ENCODE peak calls at places on chromosome 19, in eight cellular contexts. G, Y, I, N, M, R, E and X are unnamed samples.

GRCh38 chr19:18408053-18408476 is 10.6 kb upstream of the LRRC25 start:
- DNase-seq in R (peak; percentile 83), E (no peak), N (no peak), Y (no peak), M (peak; percentile 80), I (no peak), G (no peak), X (no peak)

GRCh38 chr19:4304509-4305252 is at the start of gene FSD1:
- DNase-seq in M (no peak), I (peak; percentile 47), G (no peak), R (peak; percentile 100), E (peak; percentile 62), N (no peak), Y (peak; percentile 86), X (no peak)

GRCh38 chr19:42601811-42602443 is 7.2 kb upstream of the CEACAM8 start:
- DNase-seq in M (no peak), I (peak; percentile 50), R (peak; percentile 34), E (no peak), Y (peak; percentile 49), G (no peak), N (peak; percentile 28), X (no peak)

GRCh38 chr19:2260341-2260751 is 4.1 kb upstream of the JSRP1 start:
- DNase-seq in N (no peak), I (no peak), M (no peak), R (no peak), G (no peak), Y (no peak), E (no peak), X (no peak)

GRCh38 chr19:5588906-5589676 is 21.3 kb upstream of the TINCR start:
- DNase-seq in M (no peak), I (no peak), E (no peak), R (peak; percentile 59), N (no peak), Y (no peak), G (no peak), X (no peak)

GRCh38 chr19:10142701-10143375 is 23.1 kb upstream of the EIF3G start:
- DNase-seq in I (no peak), R (no peak), E (peak; percentile 67), Y (no peak), G (no peak), M (peak; percentile 79), N (no peak), X (no peak)

GRCh38 chr19:12885749-12886706 is 973 bp downstream of the KLF1 start:
- DNase-seq in G (no peak), E (no peak), R (peak; percentile 84), N (no peak), Y (no peak), I (peak; percentile 16), M (no peak), X (no peak)

GRCh38 chr19:32649751-32650150 is 25.2 kb downstream of the ANKRD27 start:
- DNase-seq in N (no peak), M (no peak), R (peak; percentile 8), I (no peak), Y (no peak), G (no peak), E (no peak), X (no peak)

GRCh38 chr19:12603714-12604113 is 6.9 kb downstream of the ZNF490 start:
- DNase-seq in G (no peak), M (no peak), I (no peak), R (no peak), Y (no peak), N (no peak), E (peak; percentile 52), X (no peak)

DNA sequence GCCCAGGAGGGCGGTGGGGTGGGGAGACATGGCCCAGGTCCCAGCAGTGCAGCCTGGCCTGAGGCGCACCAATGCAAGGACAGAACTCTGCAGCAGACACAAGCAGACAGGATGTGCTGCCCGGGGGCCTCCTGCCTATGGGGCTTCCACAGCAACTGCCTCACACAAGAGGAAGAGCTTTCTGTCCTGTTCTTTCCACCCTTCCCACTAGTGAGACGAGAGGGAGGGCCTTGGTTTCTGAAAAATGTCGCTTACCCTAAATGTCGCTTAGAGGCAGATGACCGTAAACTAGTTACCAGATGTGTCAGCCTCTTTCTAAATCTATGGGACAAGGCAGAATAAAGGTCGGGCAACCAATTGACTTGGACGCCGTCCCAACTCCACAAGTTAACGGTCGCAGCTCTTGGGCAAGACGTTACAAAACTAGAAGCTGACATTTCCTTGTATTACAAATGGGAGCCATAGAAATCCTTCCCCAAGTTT is at the start of gene LAIR1:
- DNase-seq in M (peak; percentile 76), N (no peak), I (no peak), G (no peak), E (peak; percentile 58), Y (no peak), R (no peak), X (peak; percentile 18)
- H3K4me3 ChIP-seq in M (peak within 1 kb of the TSS; percentile 40), N (no peak within 1 kb of the TSS), I (no peak within 1 kb of the TSS), G (no peak within 1 kb of the TSS), E (peak within 1 kb of the TSS; percentile 75), Y (no peak within 1 kb of the TSS), R (no peak within 1 kb of the TSS), X (no peak within 1 kb of the TSS)

GRCh38 chr19:31261651-31262331 is 87.4 kb downstream of the TSHZ3 start:
- DNase-seq in R (no peak), E (no peak), G (no peak), N (no peak), I (peak; percentile 9), M (no peak), Y (no peak), X (no peak)
- H3K4me3 ChIP-seq in R (no peak overlapping the region), E (no peak overlapping the region), G (no peak overlapping the region), N (no peak overlapping the region), I (no peak overlapping the region), M (no peak overlapping the region), Y (no peak overlapping the region), X (no peak overlapping the region)

GRCh38 chr19:14529254-14530004 is at the start of gene TECR:
- DNase-seq in G (peak; percentile 99), M (peak; percentile 100), E (peak; percentile 100), N (peak; percentile 100), R (peak; percentile 98), Y (peak; percentile 100), I (peak; percentile 100), X (peak; percentile 100)

GRCh38 chr19:14530005-14530348 is 583 bp downstream of the TECR start:
- DNase-seq in Y (no peak), I (no peak), E (peak; percentile 72), R (no peak), N (no peak), G (no peak), M (peak; percentile 88), X (no peak)

GRCh38 chr19:14530505-14530904 is 1.1 kb downstream of the TECR start:
- DNase-seq in I (no peak), M (no peak), E (no peak), N (no peak), G (no peak), R (no peak), Y (no peak), X (no peak)

GRCh38 chr19:14526423-14526822 is 3.0 kb upstream of the TECR start:
- DNase-seq in I (no peak), R (no peak), M (no peak), E (no peak), Y (no peak), N (no peak), G (no peak), X (no peak)

DNA sequence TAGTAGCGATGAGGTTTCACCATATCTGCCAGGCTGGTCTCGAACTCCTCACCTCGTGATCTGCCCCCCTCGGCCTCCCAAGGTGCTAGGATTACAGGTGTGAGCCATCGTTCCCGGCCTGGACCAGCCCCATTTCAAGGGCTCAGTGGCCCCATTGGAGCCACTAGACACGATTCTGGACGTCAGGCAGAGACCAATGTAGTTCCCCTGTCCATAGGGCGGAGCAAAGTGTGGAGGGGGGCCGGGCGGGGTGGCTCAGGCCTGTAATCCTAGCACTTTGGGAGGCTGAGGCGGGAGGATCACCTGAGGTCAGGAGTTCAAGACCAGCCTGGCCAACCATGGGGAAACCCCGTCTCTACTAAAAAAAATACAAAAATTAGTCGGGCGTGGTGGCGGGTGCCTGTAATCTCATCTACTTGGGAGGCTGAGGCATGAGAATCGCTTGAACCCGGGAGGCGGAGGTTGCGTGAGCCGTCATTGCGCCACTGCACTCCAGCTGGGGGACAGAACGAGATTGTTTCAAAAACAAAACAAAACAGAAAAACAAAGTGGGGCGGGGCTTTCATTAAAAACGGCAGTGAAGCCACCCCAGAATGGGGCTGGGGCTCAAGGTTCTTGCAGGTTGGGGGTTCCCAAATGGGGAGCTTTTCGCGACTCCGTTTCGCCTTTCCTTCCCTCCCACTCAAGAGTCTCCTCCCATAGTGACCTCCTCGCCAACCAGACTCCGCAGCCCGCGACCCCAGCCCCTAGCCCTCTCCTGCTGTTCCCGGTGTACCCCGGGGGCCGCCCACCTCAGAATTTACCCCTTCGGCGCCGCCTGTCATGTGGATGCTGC is 758 bp upstream of the TECR start:
- DNase-seq in I (no peak), G (no peak), Y (no peak), N (no peak), R (no peak), E (no peak), M (peak; percentile 72), X (peak; percentile 38)
- H3K4me3 ChIP-seq in I (peak overlapping the region; percentile 68), G (peak overlapping the region; percentile 61), Y (peak overlapping the region; percentile 86), N (no peak overlapping the region), R (peak overlapping the region; percentile 52), E (peak overlapping the region; percentile 54), M (peak overlapping the region; percentile 79), X (peak overlapping the region; percentile 51)

GRCh38 chr19:52070496-52070895 is 21.9 kb upstream of the ZNF432 start:
- DNase-seq in N (no peak), G (no peak), E (no peak), Y (no peak), I (peak; percentile 91), M (no peak), R (no peak), X (no peak)

GRCh38 chr19:52065399-52065798 is 16.8 kb upstream of the ZNF432 start:
- DNase-seq in M (no peak), E (no peak), G (no peak), I (no peak), R (no peak), N (no peak), Y (no peak), X (no peak)

GRCh38 chr19:52069653-52070052 is 21.0 kb upstream of the ZNF432 start:
- DNase-seq in R (no peak), M (no peak), I (no peak), G (no peak), Y (no peak), N (no peak), E (no peak), X (no peak)

GRCh38 chr19:52066258-52066866 is 17.7 kb upstream of the ZNF432 start:
- DNase-seq in E (no peak), M (no peak), R (no peak), Y (no peak), N (no peak), I (no peak), G (no peak), X (no peak)
- H3K4me3 ChIP-seq in E (peak overlapping the region; percentile 7), M (no peak overlapping the region), R (no peak overlapping the region), Y (no peak overlapping the region), N (no peak overlapping the region), I (no peak overlapping the region), G (no peak overlapping the region), X (no peak overlapping the region)

DNA sequence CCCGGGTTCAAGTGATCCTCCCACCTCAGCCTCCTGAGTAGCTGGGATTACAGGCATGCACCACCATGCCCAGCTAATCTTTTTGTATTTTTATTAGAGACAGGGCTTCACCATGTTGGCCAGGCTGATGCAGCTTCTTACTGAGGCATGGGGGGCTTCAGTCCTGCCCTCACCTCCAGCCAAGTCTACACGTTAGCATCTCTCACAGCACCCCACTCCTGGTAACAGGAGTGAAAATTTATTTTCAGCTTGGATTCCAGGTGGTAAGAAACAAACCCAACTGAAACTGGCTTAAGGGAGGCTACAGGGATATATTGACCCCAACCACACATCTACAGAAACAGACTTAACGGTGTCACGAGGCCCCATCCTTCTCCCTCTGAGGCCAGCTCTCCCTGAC is 10.6 kb downstream of the NKPD1 start:
- DNase-seq in G (no peak), R (no peak), E (no peak), M (no peak), Y (no peak), N (no peak), I (no peak), X (no peak)
- H3K4me3 ChIP-seq in G (no peak overlapping the region), R (no peak overlapping the region), E (no peak overlapping the region), M (no peak overlapping the region), Y (no peak overlapping the region), N (no peak overlapping the region), I (no peak overlapping the region), X (no peak overlapping the region)